ENCODE peak calls at places on chromosomes 5 and 9, in seven cellular contexts. J, S, M, B, T, D and O are unnamed samples.

GRCh38 chr5:101390317-101390908 is 487.3 kb upstream of the ST8SIA4 start:
- DNase-seq in J (peak; percentile 57), S (peak; percentile 8), M (no peak), B (peak; percentile 54), T (peak; percentile 37), D (no peak), O (no peak)

GRCh38 chr5:163350083-163350482 is 87.3 kb upstream of the CCNG1 start:
- DNase-seq in J (peak; percentile 25), S (no peak), M (no peak), B (no peak), T (no peak), D (no peak), O (no peak)

GRCh38 chr5:172870807-172871431 is 36.9 kb downstream of the ERGIC1 start:
- DNase-seq in J (no peak), S (no peak), M (no peak), B (peak; percentile 9), T (no peak), D (no peak), O (no peak)

GRCh38 chr5:76332102-76332501 is 71.0 kb upstream of the IQGAP2 start:
- DNase-seq in J (no peak), S (no peak), M (no peak), B (no peak), T (no peak), D (no peak), O (no peak)

GRCh38 chr5:148005788-148006520 is 57.8 kb upstream of the SPINK5 start:
- DNase-seq in J (peak; percentile 31), S (no peak), M (no peak), B (peak; percentile 35), T (peak; percentile 9), D (no peak), O (no peak)

GRCh38 chr5:35826056-35826455 is 30.6 kb upstream of the IL7R start:
- DNase-seq in J (no peak), S (no peak), M (no peak), B (no peak), T (no peak), D (no peak), O (no peak)

GRCh38 chr9:80679920-80680319 is 1009.4 kb downstream of the TLE1 start:
- DNase-seq in J (no peak), S (no peak), M (no peak), B (no peak), T (no peak), D (no peak), O (no peak)

GRCh38 chr9:123438321-123438720 is 82.3 kb downstream of the CRB2 start:
- DNase-seq in J (no peak), S (no peak), M (no peak), B (no peak), T (no peak), D (no peak), O (no peak)

GRCh38 chr5:160805376-160805775 is 46.6 kb downstream of the ATP10B start:
- DNase-seq in J (no peak), S (no peak), M (no peak), B (no peak), T (peak; percentile 97), D (no peak), O (no peak)

GRCh38 chr9:126222363-126222834 is 104.2 kb upstream of the MVB12B start:
- DNase-seq in J (no peak), S (no peak), M (no peak), B (no peak), T (no peak), D (no peak), O (no peak)

GRCh38 chr9:104264431-104264830 is 170.3 kb downstream of the SMC2 start:
- DNase-seq in J (no peak), S (no peak), M (no peak), B (no peak), T (no peak), D (no peak), O (no peak)

GRCh38 chr5:172071244-172071875 is 64.9 kb upstream of the FBXW11 start:
- DNase-seq in J (no peak), S (no peak), M (no peak), B (no peak), T (no peak), D (no peak), O (no peak)

GRCh38 chr9:119792242-119792641 is 423.0 kb upstream of the BRINP1 start:
- DNase-seq in J (no peak), S (no peak), M (no peak), B (peak; percentile 29), T (no peak), D (no peak), O (no peak)

GRCh38 chr5:124399426-124399961 is 346.9 kb downstream of the ZNF608 start:
- DNase-seq in J (no peak), S (no peak), M (no peak), B (no peak), T (no peak), D (no peak), O (no peak)

GRCh38 chr9:134412298-134412711 is 86.0 kb downstream of the RXRA start:
- DNase-seq in J (no peak), S (no peak), M (no peak), B (no peak), T (no peak), D (no peak), O (no peak)